ENCODE peak calls at places on chromosome 12, in five cellular contexts. One of them, this sample, is unnamed.

GRCh38 chr12:674272-674781 is 11.1 kb upstream of the NINJ2 start:
- DNase-seq in mucosa of descending colon: no peak
- DNase-seq in dorsolateral prefrontal cortex: no peak
- DNase-seq in nephron progenitor cell: no peak
- DNase-seq in left lung: no peak
- DNase-seq in this sample: no peak

GRCh38 chr12:94082690-94083089 is 65.7 kb upstream of the PLXNC1 start:
- DNase-seq in dorsolateral prefrontal cortex: no peak
- DNase-seq in nephron progenitor cell: no peak
- DNase-seq in left lung: no peak
- DNase-seq in mucosa of descending colon: no peak
- DNase-seq in this sample: no peak

GRCh38 chr12:43836455-43836989 is 641 bp downstream of the TMEM117 start:
- DNase-seq in mucosa of descending colon: no peak
- DNase-seq in left lung: no peak
- DNase-seq in nephron progenitor cell: no peak
- DNase-seq in dorsolateral prefrontal cortex: no peak
- DNase-seq in this sample: no peak

GRCh38 chr12:103929051-103929908 is 930 bp upstream of the HSP90B1 start:
- DNase-seq in mucosa of descending colon: peak
- DNase-seq in dorsolateral prefrontal cortex: peak
- DNase-seq in left lung: peak
- DNase-seq in nephron progenitor cell: peak
- DNase-seq in this sample: peak

GRCh38 chr12:40222247-40222646 is 2.5 kb upstream of the LRRK2 start:
- DNase-seq in left lung: no peak
- DNase-seq in mucosa of descending colon: no peak
- DNase-seq in nephron progenitor cell: no peak
- DNase-seq in dorsolateral prefrontal cortex: no peak
- DNase-seq in this sample: no peak

GRCh38 chr12:22684526-22685118 is 59.7 kb downstream of the ETNK1 start:
- DNase-seq in mucosa of descending colon: no peak
- DNase-seq in nephron progenitor cell: no peak
- DNase-seq in dorsolateral prefrontal cortex: no peak
- DNase-seq in left lung: no peak
- DNase-seq in this sample: no peak

GRCh38 chr12:91109148-91109564 is 2.1 kb downstream of the LUM start:
- DNase-seq in mucosa of descending colon: peak
- DNase-seq in dorsolateral prefrontal cortex: no peak
- DNase-seq in nephron progenitor cell: peak
- DNase-seq in left lung: peak
- DNase-seq in this sample: peak

GRCh38 chr12:122819209-122819805 is 15.9 kb upstream of the HIP1R start:
- DNase-seq in nephron progenitor cell: no peak
- DNase-seq in mucosa of descending colon: no peak
- DNase-seq in dorsolateral prefrontal cortex: peak
- DNase-seq in left lung: no peak
- DNase-seq in this sample: no peak

GRCh38 chr12:132506730-132507538 is 17.0 kb downstream of the FBRSL1 start:
- DNase-seq in left lung: peak
- DNase-seq in nephron progenitor cell: peak
- DNase-seq in dorsolateral prefrontal cortex: peak
- DNase-seq in mucosa of descending colon: peak
- DNase-seq in this sample: no peak

GRCh38 chr12:89882051-89882450 is 173.4 kb upstream of the ATP2B1 start:
- DNase-seq in dorsolateral prefrontal cortex: no peak
- DNase-seq in nephron progenitor cell: no peak
- DNase-seq in mucosa of descending colon: no peak
- DNase-seq in left lung: no peak
- DNase-seq in this sample: no peak

GRCh38 chr12:49098035-49098451 is 3.4 kb upstream of the DHH start:
- DNase-seq in mucosa of descending colon: no peak
- DNase-seq in nephron progenitor cell: peak
- DNase-seq in left lung: no peak
- DNase-seq in dorsolateral prefrontal cortex: peak
- DNase-seq in this sample: peak

GRCh38 chr12:52006726-52007157 is at the start of gene TAMALIN:
- DNase-seq in left lung: peak
- DNase-seq in dorsolateral prefrontal cortex: no peak
- DNase-seq in mucosa of descending colon: peak
- DNase-seq in nephron progenitor cell: peak
- DNase-seq in this sample: peak

GRCh38 chr12:91216871-91217270 is 34.3 kb upstream of the DCN start:
- DNase-seq in dorsolateral prefrontal cortex: no peak
- DNase-seq in mucosa of descending colon: no peak
- DNase-seq in nephron progenitor cell: no peak
- DNase-seq in left lung: no peak
- DNase-seq in this sample: no peak

GRCh38 chr12:31999692-32000091 is 40.5 kb downstream of the RESF1 start:
- DNase-seq in left lung: no peak
- DNase-seq in nephron progenitor cell: no peak
- DNase-seq in dorsolateral prefrontal cortex: no peak
- DNase-seq in mucosa of descending colon: no peak
- DNase-seq in this sample: no peak

DNA sequence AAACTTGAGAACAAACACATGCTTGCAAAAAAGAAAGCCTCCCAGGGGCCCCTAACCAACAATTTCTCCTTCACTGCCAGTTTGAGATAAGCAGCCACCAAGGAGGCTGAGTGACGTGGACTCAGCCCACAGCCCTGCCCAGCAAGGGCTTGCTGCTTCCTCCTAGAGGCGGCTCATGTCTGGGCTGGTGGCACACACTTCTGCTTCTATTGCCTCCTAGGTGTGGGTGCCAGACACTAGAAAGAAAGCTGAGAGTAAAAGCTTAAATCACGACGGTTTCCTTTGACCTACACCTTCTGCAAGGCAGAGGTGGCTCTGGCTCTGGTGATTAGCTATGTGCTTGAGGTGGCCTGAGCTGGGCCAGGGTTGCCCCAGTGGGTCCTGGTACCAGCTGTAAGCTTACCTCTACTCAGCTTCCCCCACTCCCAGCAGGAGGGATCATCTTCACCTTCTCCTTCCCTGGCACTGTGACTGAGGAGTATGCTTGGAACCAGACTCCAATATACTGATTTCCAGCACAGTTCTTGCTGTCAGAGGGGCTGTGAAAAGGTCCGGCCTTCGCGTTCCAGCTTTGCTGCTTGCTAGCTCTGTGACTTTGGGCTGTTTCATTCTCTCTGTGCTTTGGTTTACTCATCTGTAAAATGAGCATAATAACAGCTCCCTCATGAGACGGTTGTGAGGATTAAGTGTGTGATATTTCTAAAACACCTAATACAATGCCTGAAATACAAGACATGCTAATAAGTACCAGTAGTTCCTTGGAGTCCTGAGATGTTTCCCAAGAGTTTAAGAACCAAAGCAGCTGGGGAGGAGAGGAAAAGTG is 89.7 kb upstream of the PARP11 start:
- DNase-seq in left lung: no peak
- DNase-seq in mucosa of descending colon: no peak
- DNase-seq in nephron progenitor cell: no peak
- DNase-seq in dorsolateral prefrontal cortex: no peak
- DNase-seq in this sample: no peak
- TF ChIP-seq CTCF in left lung: no peak
- TF ChIP-seq CTCF in mucosa of descending colon: no peak
- TF ChIP-seq CTCF in nephron progenitor cell: no peak
- TF ChIP-seq CTCF in dorsolateral prefrontal cortex: no peak
- TF ChIP-seq CTCF in this sample: no peak

DNA sequence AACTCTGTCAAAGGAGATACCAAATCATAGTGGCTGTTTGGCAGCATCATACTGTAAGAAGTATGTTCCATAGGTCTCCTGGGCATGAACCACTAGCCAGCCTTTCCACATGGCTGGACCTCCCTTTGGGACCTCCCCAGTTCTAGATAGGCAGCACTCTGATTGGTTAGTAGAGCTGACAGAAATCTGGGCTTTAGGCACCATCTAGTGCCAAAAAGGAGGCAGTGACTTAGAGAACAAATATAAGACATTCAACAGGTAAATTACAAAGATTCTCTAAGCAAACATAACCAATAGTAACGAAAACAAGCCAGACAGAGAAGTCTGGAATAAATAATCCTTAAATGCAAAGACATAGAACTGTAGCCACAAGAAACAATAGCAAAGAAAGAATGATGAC is 148.0 kb upstream of the PDE3A start:
- DNase-seq in left lung: no peak
- DNase-seq in dorsolateral prefrontal cortex: no peak
- DNase-seq in mucosa of descending colon: no peak
- DNase-seq in nephron progenitor cell: no peak
- DNase-seq in this sample: peak
- TF ChIP-seq CTCF in left lung: no peak
- TF ChIP-seq CTCF in dorsolateral prefrontal cortex: no peak
- TF ChIP-seq CTCF in mucosa of descending colon: no peak
- TF ChIP-seq CTCF in nephron progenitor cell: no peak
- TF ChIP-seq CTCF in this sample: no peak

DNA sequence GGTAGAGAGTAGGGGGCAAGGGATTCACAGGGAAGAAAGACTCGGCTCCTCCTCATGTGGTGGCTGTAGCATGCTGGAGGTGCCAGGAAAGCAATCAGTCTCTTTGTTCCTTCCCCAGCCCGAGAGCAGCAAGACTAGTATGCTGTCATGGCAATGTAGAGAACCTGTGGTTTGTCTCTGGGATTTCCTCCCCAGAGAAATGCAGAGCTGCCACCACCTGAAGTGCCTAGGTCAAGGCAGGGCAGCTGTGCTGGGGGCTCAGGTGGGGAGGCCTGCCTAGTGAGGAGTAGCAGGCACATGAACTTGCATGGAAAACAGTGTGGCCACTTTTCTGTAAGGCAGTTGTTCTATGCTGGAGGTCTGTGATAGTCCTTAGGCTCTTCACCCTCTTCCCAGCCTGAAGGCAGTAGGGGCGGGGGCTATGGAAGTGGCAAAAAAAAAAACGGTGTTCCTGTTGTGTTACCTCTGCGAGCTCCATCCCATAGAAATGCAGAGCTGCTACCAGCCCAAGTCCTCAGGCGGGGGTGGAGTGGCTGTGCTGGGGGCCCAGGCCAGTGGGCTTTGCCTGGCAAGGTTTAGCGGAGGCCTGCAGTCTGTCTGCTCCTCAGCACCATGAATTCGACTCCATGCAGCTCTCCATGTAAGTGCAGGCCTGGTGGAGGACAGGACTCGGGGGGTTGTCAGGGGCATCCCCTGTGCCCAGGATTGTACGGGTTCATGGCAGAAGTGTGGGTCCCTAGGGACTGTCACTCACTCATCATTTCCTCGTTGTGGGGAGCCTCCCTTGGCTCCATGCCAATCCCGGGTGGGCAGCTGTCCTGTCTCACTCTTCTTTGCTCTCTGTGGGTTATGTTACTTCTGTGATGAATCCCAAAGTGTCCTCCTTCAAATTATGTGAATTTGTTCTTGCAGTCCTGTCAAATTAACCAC is 4.1 kb upstream of the CLEC4D start:
- DNase-seq in left lung: no peak
- DNase-seq in mucosa of descending colon: no peak
- DNase-seq in nephron progenitor cell: no peak
- DNase-seq in dorsolateral prefrontal cortex: no peak
- DNase-seq in this sample: no peak
- TF ChIP-seq CTCF in left lung: no peak
- TF ChIP-seq CTCF in mucosa of descending colon: no peak
- TF ChIP-seq CTCF in nephron progenitor cell: no peak
- TF ChIP-seq CTCF in dorsolateral prefrontal cortex: no peak
- TF ChIP-seq CTCF in this sample: no peak

GRCh38 chr12:83142914-83143313 is 456.2 kb downstream of the TMTC2 start:
- DNase-seq in left lung: peak
- DNase-seq in mucosa of descending colon: no peak
- DNase-seq in dorsolateral prefrontal cortex: no peak
- DNase-seq in nephron progenitor cell: no peak
- DNase-seq in this sample: no peak

GRCh38 chr12:83141460-83141994 is 454.8 kb downstream of the TMTC2 start:
- DNase-seq in mucosa of descending colon: no peak
- DNase-seq in dorsolateral prefrontal cortex: no peak
- DNase-seq in nephron progenitor cell: no peak
- DNase-seq in left lung: no peak
- DNase-seq in this sample: no peak

GRCh38 chr12:83136421-83136820 is 449.7 kb downstream of the TMTC2 start:
- DNase-seq in dorsolateral prefrontal cortex: no peak
- DNase-seq in mucosa of descending colon: no peak
- DNase-seq in left lung: no peak
- DNase-seq in nephron progenitor cell: no peak
- DNase-seq in this sample: no peak

GRCh38 chr12:83143937-83144336 is 457.2 kb downstream of the TMTC2 start:
- DNase-seq in nephron progenitor cell: no peak
- DNase-seq in dorsolateral prefrontal cortex: no peak
- DNase-seq in mucosa of descending colon: no peak
- DNase-seq in left lung: no peak
- DNase-seq in this sample: no peak

GRCh38 chr12:83140135-83140534 is 453.4 kb downstream of the TMTC2 start:
- DNase-seq in left lung: peak
- DNase-seq in mucosa of descending colon: no peak
- DNase-seq in dorsolateral prefrontal cortex: no peak
- DNase-seq in nephron progenitor cell: no peak
- DNase-seq in this sample: no peak
- TF ChIP-seq CTCF in left lung: no peak
- TF ChIP-seq CTCF in mucosa of descending colon: no peak
- TF ChIP-seq CTCF in dorsolateral prefrontal cortex: no peak
- TF ChIP-seq CTCF in nephron progenitor cell: no peak
- TF ChIP-seq CTCF in this sample: no peak

GRCh38 chr12:15856097-15856982 is 25.8 kb upstream of the STRAP start:
- DNase-seq in mucosa of descending colon: no peak
- DNase-seq in left lung: peak
- DNase-seq in dorsolateral prefrontal cortex: peak
- DNase-seq in nephron progenitor cell: peak
- DNase-seq in this sample: peak
- TF ChIP-seq CTCF in mucosa of descending colon: peak
- TF ChIP-seq CTCF in left lung: peak
- TF ChIP-seq CTCF in dorsolateral prefrontal cortex: peak
- TF ChIP-seq CTCF in nephron progenitor cell: peak
- TF ChIP-seq CTCF in this sample: peak

DNA sequence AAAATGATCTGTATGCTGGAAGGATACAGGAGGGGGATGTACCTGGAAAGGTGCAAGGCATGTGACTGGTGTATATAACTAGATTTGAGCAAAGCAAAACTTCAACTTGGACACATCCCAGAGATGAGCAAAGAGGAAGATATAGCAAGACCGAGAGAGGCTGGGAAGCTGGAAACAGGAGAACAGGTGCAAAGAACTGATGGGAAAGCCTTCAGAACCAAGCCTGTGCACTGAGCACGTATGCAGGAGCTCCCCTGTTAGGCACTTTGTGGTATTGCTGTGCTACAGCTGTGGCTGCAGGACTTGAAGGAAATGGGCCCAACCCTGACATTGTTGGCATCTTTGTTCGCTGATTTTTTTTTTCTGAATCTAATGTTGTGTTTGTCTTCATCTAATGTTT is 120.7 kb upstream of the PWP1 start:
- DNase-seq in nephron progenitor cell: no peak
- DNase-seq in dorsolateral prefrontal cortex: peak
- DNase-seq in mucosa of descending colon: no peak
- DNase-seq in left lung: no peak
- DNase-seq in this sample: peak
- TF ChIP-seq CTCF in nephron progenitor cell: peak
- TF ChIP-seq CTCF in dorsolateral prefrontal cortex: no peak
- TF ChIP-seq CTCF in mucosa of descending colon: no peak
- TF ChIP-seq CTCF in left lung: peak
- TF ChIP-seq CTCF in this sample: no peak